ENCODE peak calls at places on chromosomes 3 and 15, in five cellular contexts. A, Y, F, B and O are unnamed samples.

GRCh38 chr3:124861041-124861440 is 26.1 kb downstream of the ITGB5 start:
- DNase-seq in F (no peak), A (no peak), Y (no peak), B (no peak), O (no peak)

GRCh38 chr15:90986790-90987507 is 7.4 kb downstream of the PRC1 start:
- DNase-seq in Y (no peak), A (no peak), F (no peak), B (no peak), O (no peak)

GRCh38 chr15:85100186-85100937 is 118.7 kb downstream of the PDE8A start:
- DNase-seq in F (no peak), B (peak; percentile 66), A (no peak), Y (no peak), O (no peak)

GRCh38 chr3:186821429-186822367 is 15.4 kb upstream of the RFC4 start:
- DNase-seq in B (peak; percentile 36), A (no peak), F (no peak), Y (no peak), O (no peak)

GRCh38 chr3:23254875-23255274 is 51.7 kb downstream of the UBE2E2 start:
- DNase-seq in A (no peak), F (no peak), B (no peak), Y (no peak), O (no peak)

GRCh38 chr3:156608601-156609000 is 53.7 kb upstream of the SSR3 start:
- DNase-seq in Y (no peak), F (no peak), A (no peak), B (no peak), O (no peak)

GRCh38 chr15:87902772-87903388 is 353.7 kb downstream of the NTRK3 start:
- DNase-seq in Y (no peak), A (no peak), B (no peak), F (no peak), O (no peak)

GRCh38 chr3:130897316-130897715 is 3.4 kb downstream of the ATP2C1 start:
- DNase-seq in A (no peak), Y (no peak), F (no peak), B (no peak), O (no peak)

GRCh38 chr15:78315686-78316085 is 16.3 kb upstream of the SKIC8 start:
- DNase-seq in Y (no peak), A (no peak), B (no peak), F (no peak), O (no peak)

GRCh38 chr15:74176262-74177208 is 3.0 kb downstream of the ISLR start:
- DNase-seq in Y (no peak), A (no peak), B (no peak), F (peak; percentile 24), O (no peak)

GRCh38 chr3:165339753-165340152 is 143.6 kb upstream of the SLITRK3 start:
- DNase-seq in A (no peak), Y (no peak), B (peak; percentile 24), F (no peak), O (no peak)

GRCh38 chr3:105511031-105511430 is 144.3 kb downstream of the ALCAM start:
- DNase-seq in F (no peak), A (no peak), Y (no peak), B (no peak), O (no peak)

GRCh38 chr15:65904301-65904700 is 35.0 kb downstream of the RAB11A start:
- DNase-seq in A (no peak), Y (no peak), F (no peak), B (no peak), O (no peak)

GRCh38 chr3:51681453-51681852 is 10.4 kb downstream of the TEX264 start:
- DNase-seq in A (peak; percentile 45), F (no peak), B (peak; percentile 27), Y (no peak), O (no peak)